ENCODE peak calls at places on chromosomes 12 and 14, in ten cellular contexts. A, K, D, V, Z, M, O, E, H and Q are unnamed samples.

GRCh38 chr12:16609140-16609539 is 3.2 kb upstream of the LMO3 start:
- DNase-seq in A (no peak), K (no peak), D (peak; percentile 20), V (no peak), Z (no peak), M (no peak), O (no peak), E (no peak), H (no peak), Q (no peak)

GRCh38 chr14:59482471-59483331 is 1.5 kb downstream of the L3HYPDH start:
- DNase-seq in A (no peak), K (no peak), D (peak; percentile 34), V (peak; percentile 16), Z (peak; percentile 83), M (peak; percentile 95), O (no peak), E (no peak), H (peak; percentile 38), Q (no peak)

GRCh38 chr12:113462117-113462774 is 9.4 kb downstream of the LHX5 start:
- DNase-seq in A (peak; percentile 85), K (peak; percentile 82), D (peak; percentile 83), V (peak; percentile 68), Z (peak; percentile 57), M (peak; percentile 68), O (peak; percentile 31), E (peak; percentile 90), H (peak; percentile 91), Q (peak; percentile 49)

GRCh38 chr12:607541-608001 is 55.7 kb downstream of the NINJ2 start:
- DNase-seq in A (peak; percentile 33), K (peak; percentile 33), D (no peak), V (no peak), Z (peak; percentile 64), M (no peak), O (no peak), E (peak; percentile 61), H (no peak), Q (no peak)

GRCh38 chr12:25725874-25726273 is 172.8 kb upstream of the LMNTD1 start:
- DNase-seq in A (no peak), K (no peak), D (no peak), V (no peak), Z (peak; percentile 16), M (peak; percentile 78), O (no peak), E (no peak), H (no peak), Q (no peak)

GRCh38 chr14:74324945-74325361 is 22.2 kb upstream of the ABCD4 start:
- DNase-seq in A (peak; percentile 90), K (no peak), D (no peak), V (no peak), Z (peak; percentile 27), M (peak; percentile 38), O (peak; percentile 25), E (peak; percentile 43), H (no peak), Q (no peak)

GRCh38 chr14:81743605-81744004 is 210.0 kb upstream of the SEL1L start:
- DNase-seq in A (no peak), K (no peak), D (no peak), V (no peak), Z (no peak), M (no peak), O (no peak), E (no peak), H (no peak), Q (no peak)

GRCh38 chr14:71481215-71481614 is 451.0 kb upstream of the RGS6 start:
- DNase-seq in A (no peak), K (no peak), D (no peak), V (no peak), Z (no peak), M (no peak), O (no peak), E (no peak), H (no peak), Q (no peak)

GRCh38 chr12:60494249-60494648 is 898.4 kb downstream of the SLC16A7 start:
- DNase-seq in A (peak; percentile 59), K (no peak), D (no peak), V (no peak), Z (peak; percentile 37), M (peak; percentile 63), O (peak; percentile 25), E (no peak), H (no peak), Q (no peak)

GRCh38 chr12:92561543-92561899 is 141.3 kb upstream of the PLEKHG7 start:
- DNase-seq in A (no peak), K (peak; percentile 73), D (peak; percentile 65), V (peak; percentile 70), Z (peak; percentile 39), M (peak; percentile 91), O (no peak), E (no peak), H (peak; percentile 60), Q (no peak)

GRCh38 chr12:93015970-93016751 is 87.1 kb upstream of the EEA1 start:
- DNase-seq in A (no peak), K (peak; percentile 40), D (no peak), V (no peak), Z (peak; percentile 32), M (peak; percentile 10), O (no peak), E (no peak), H (no peak), Q (no peak)

GRCh38 chr12:753401-754237 is 1.2 kb downstream of the WNK1 start:
- DNase-seq in A (peak; percentile 70), K (peak; percentile 51), D (peak; percentile 52), V (peak; percentile 42), Z (no peak), M (no peak), O (peak; percentile 52), E (peak; percentile 50), H (peak; percentile 41), Q (peak; percentile 42)

GRCh38 chr12:94099191-94099983 is 49.0 kb upstream of the PLXNC1 start:
- DNase-seq in A (no peak), K (no peak), D (no peak), V (no peak), Z (peak; percentile 5), M (peak; percentile 81), O (no peak), E (no peak), H (no peak), Q (peak; percentile 96)

GRCh38 chr14:73728106-73729014 is 14.2 kb upstream of the PNMA1 start:
- DNase-seq in A (peak; percentile 92), K (peak; percentile 91), D (peak; percentile 89), V (peak; percentile 72), Z (peak; percentile 50), M (peak; percentile 63), O (peak; percentile 53), E (peak; percentile 90), H (peak; percentile 91), Q (peak; percentile 84)

GRCh38 chr14:61489932-61490331 is 168.6 kb downstream of the PRKCH start:
- DNase-seq in A (no peak), K (no peak), D (no peak), V (no peak), Z (no peak), M (no peak), O (no peak), E (no peak), H (peak; percentile 35), Q (no peak)

GRCh38 chr14:54105406-54105805 is 148.8 kb upstream of the BMP4 start:
- DNase-seq in A (no peak), K (no peak), D (no peak), V (no peak), Z (peak; percentile 87), M (no peak), O (no peak), E (no peak), H (no peak), Q (no peak)
- H3K4me1 ChIP-seq in A (peaks cover 9% of the 10 kb centered on the region), K (peaks cover 29% of the 10 kb centered on the region), D (no peaks in the 10 kb centered on the region), V (no peaks in the 10 kb centered on the region), Z (peaks cover 65% of the 10 kb centered on the region), M (peaks cover 6% of the 10 kb centered on the region), O (no peaks in the 10 kb centered on the region), E (no peaks in the 10 kb centered on the region), H (no peaks in the 10 kb centered on the region), Q (peaks cover 19% of the 10 kb centered on the region)

GRCh38 chr12:121033625-121034349 is 5.3 kb downstream of the OASL start:
- DNase-seq in A (no peak), K (peak; percentile 38), D (no peak), V (no peak), Z (peak; percentile 92), M (no peak), O (no peak), E (no peak), H (no peak), Q (peak; percentile 32)
- H3K27ac ChIP-seq in A (no peak overlapping the region), K (peak overlapping the region; percentile 80), D (no peak overlapping the region), V (no peak overlapping the region), Z (peak overlapping the region; percentile 16), M (no peak overlapping the region), O (no peak overlapping the region), E (no peak overlapping the region), H (no peak overlapping the region), Q (no peak overlapping the region)

DNA sequence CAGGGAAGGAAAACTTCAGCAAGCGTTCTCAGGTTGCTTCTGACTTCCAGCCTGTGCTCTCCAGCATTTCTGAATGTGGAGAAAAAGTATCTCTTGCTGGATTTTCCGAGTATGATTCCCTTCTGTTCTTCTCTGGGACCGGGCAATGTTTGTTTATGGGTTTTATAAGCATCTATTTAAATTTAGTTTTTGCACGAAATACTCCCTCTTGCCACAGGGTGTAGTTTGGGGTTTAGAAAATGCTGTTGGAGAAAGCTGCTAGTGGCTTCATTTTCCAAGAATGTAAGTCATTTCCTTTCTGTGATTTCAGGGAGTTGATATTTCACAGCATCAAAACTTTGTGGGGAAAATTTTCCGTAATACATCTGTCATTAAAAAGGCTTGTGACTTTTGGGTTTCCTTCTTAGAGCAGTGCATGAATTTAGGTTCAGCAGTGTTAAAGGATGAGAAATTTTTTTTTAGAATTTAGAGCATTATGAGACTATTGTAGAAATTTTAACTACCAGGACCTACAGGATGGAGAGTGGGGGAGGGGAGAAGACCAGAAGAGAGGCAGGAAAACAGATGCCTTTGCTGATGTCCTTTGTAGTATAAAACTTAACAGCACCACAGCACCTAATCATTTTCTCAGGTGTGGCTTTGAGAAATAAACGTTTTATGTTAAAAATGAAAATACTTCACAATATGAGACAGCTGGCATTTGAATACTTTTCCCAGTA is 1.5 kb downstream of the FRMD6 start:
- DNase-seq in A (peak; percentile 67), K (no peak), D (no peak), V (no peak), Z (peak; percentile 57), M (peak; percentile 60), O (peak; percentile 9), E (no peak), H (no peak), Q (peak; percentile 50)
- TF ChIP-seq CTCF in A (no peak), K (no peak), D (no peak), V (no peak), Z (peak; percentile 31), M (peak; percentile 24), O (peak; percentile 17), E (no peak), H (peak; percentile 69), Q (peak; percentile 60)

DNA sequence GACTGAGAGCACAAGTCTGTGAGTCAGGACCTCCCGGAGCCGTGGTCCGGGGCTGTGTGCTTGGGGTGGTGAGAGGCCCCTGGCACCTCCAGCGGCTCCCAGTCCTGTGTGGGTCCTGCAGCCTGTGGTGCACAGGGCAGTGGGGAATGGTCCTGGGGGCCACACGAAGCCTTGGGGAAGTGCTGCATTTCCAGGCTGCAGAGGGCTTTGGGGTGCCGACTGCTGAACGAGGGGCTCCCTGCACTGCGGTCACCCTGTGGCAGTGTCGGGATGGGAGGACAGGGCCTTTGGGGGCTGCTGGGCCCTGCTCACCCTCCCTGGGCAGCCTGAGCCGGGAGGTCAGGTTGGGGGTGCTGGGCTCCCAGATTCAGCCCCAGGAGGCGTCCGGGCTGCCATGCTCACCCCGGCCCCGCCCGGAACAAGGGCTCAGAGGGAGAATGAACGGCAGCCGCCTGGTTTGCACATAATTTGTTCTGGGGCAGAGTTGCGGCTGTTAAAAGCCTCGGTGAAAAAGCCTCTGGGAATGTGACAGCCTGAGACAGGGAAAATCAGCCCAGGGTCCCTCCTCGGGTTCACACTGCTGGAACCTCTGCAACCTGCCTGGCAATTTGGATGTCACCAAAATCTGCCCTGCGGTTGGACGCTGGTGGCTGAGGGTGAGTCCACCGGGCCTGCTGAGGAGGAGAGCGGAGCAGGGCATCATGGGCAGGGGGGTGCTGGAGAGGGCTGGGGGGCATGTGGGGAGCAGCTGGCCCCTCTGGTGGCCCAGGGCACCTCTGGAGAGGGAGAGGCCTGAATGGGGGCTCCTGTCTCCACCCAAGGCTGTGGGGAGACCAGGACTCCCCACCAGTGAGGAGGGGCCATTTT is 109.2 kb downstream of the KIF26A start:
- DNase-seq in A (no peak), K (peak; percentile 20), D (peak; percentile 6), V (no peak), Z (no peak), M (no peak), O (no peak), E (peak; percentile 19), H (no peak), Q (no peak)
- H3K4me1 ChIP-seq in A (no peaks in the 10 kb centered on the region), K (no peaks in the 10 kb centered on the region), D (no peaks in the 10 kb centered on the region), V (no peaks in the 10 kb centered on the region), Z (no peaks in the 10 kb centered on the region), M (no peaks in the 10 kb centered on the region), O (no peaks in the 10 kb centered on the region), E (no peaks in the 10 kb centered on the region), H (no peaks in the 10 kb centered on the region), Q (no peaks in the 10 kb centered on the region)